ENCODE peak calls at places on chromosome 12, in nine cellular contexts. I is stomach; H is stimulated activated CD4-positive, alpha-beta T cell treated with anti-CD3 and anti-CD28 coated beads, TNF-alpha, amount 100 ng/mL, for 24 hours; J is activated CD4-positive, alpha-beta T cell treated with anti-CD3 and anti-CD28 coated beads, Interleukin-2, amount 10 ng/mL, durations not matched to agents 7 days and 5 days; A is C1 segment of cervical spinal cord; K is hepatocyte; Z is RCC 7860; V is neural crest cell; D is GM12865. Y is an unnamed sample.

GRCh38 chr12:9948606-9949286 is 16.6 kb upstream of the CLEC2A start:
- DNase-seq in I (no peak), H (no peak), J (peak), A (no peak), K (no peak), Z (no peak), V (no peak), D (peak), Y (no peak)

GRCh38 chr12:92147491-92147890 is 1.8 kb upstream of the BTG1 start:
- DNase-seq in I (no peak), H (no peak), J (no peak), A (no peak), K (no peak), Z (no peak), V (no peak), D (peak), Y (no peak)

GRCh38 chr12:31874961-31875608 is 84.1 kb upstream of the RESF1 start:
- DNase-seq in I (peak), H (peak), J (peak), A (no peak), K (no peak), Z (peak), V (no peak), D (peak), Y (peak)

GRCh38 chr12:45214739-45215418 is 1.0 kb upstream of the ANO6 start:
- DNase-seq in I (no peak), H (no peak), J (no peak), A (no peak), K (no peak), Z (no peak), V (no peak), D (peak), Y (no peak)

GRCh38 chr12:57771271-57771872 is 533 bp downstream of the METTL1 start:
- DNase-seq in I (peak), H (peak), J (peak), A (no peak), K (peak), Z (peak), V (peak), D (peak), Y (peak)

GRCh38 chr12:48917857-48918537 is 7.3 kb downstream of the FKBP11 start:
- DNase-seq in I (no peak), H (no peak), J (peak), A (no peak), K (no peak), Z (no peak), V (no peak), D (peak), Y (no peak)

GRCh38 chr12:124049451-124050094 is 76.6 kb downstream of the ZNF664 start:
- DNase-seq in I (no peak), H (no peak), J (no peak), A (no peak), K (no peak), Z (no peak), V (no peak), D (no peak), Y (no peak)

GRCh38 chr12:1811281-1811947 is 9.0 kb upstream of the LRTM2 start:
- DNase-seq in I (no peak), H (no peak), J (peak), A (no peak), K (no peak), Z (peak), V (no peak), D (no peak), Y (no peak)

GRCh38 chr12:41034686-41035085 is 153.4 kb upstream of the PDZRN4 start:
- DNase-seq in I (no peak), H (no peak), J (no peak), A (no peak), K (no peak), Z (no peak), V (no peak), D (no peak), Y (no peak)

GRCh38 chr12:106696861-106697417 is 77.5 kb upstream of the RIC8B start:
- DNase-seq in I (no peak), H (no peak), J (peak), A (no peak), K (no peak), Z (no peak), V (no peak), D (no peak), Y (no peak)

GRCh38 chr12:77377622-77378021 is 312.3 kb upstream of the E2F7 start:
- DNase-seq in I (no peak), H (no peak), J (no peak), A (no peak), K (no peak), Z (no peak), V (no peak), D (no peak), Y (no peak)

GRCh38 chr12:66279127-66279712 is 23.1 kb upstream of the HELB start:
- DNase-seq in I (no peak), H (no peak), J (peak), A (no peak), K (peak), Z (no peak), V (no peak), D (no peak), Y (no peak)